ENCODE peak calls at places on chromosomes 12 and 14, in nine cellular contexts. One of them, this sample, is unnamed.

GRCh38 chr12:106154781-106155273 is 16.1 kb upstream of the NUAK1 start:
- DNase-seq in EL: no peak
- DNase-seq in HFFc6: no peak
- DNase-seq in nucleus accumbens: no peak
- DNase-seq in frontal cortex: no peak
- DNase-seq in activated naive CD4-positive, alpha-beta T cell treated with anti-CD3 and anti-CD28 coated beads, Interleukin-2, amount 10 ng/mL, durations not matched to agents 7 days and 5 days: no peak
- DNase-seq in HTR-8/SVneo: no peak
- DNase-seq in tibial artery: no peak
- DNase-seq in fibroblast of gingiva: no peak
- DNase-seq in this sample: no peak

GRCh38 chr14:58540693-58541092 is 97.1 kb upstream of the DACT1 start:
- DNase-seq in EL: no peak
- DNase-seq in HFFc6: no peak
- DNase-seq in nucleus accumbens: no peak
- DNase-seq in frontal cortex: no peak
- DNase-seq in activated naive CD4-positive, alpha-beta T cell treated with anti-CD3 and anti-CD28 coated beads, Interleukin-2, amount 10 ng/mL, durations not matched to agents 7 days and 5 days: no peak
- DNase-seq in HTR-8/SVneo: no peak
- DNase-seq in tibial artery: no peak
- DNase-seq in fibroblast of gingiva: no peak
- DNase-seq in this sample: no peak

GRCh38 chr12:109308534-109309440 is at the start of gene FOXN4:
- DNase-seq in EL: no peak
- DNase-seq in HFFc6: no peak
- DNase-seq in nucleus accumbens: no peak
- DNase-seq in frontal cortex: no peak
- DNase-seq in activated naive CD4-positive, alpha-beta T cell treated with anti-CD3 and anti-CD28 coated beads, Interleukin-2, amount 10 ng/mL, durations not matched to agents 7 days and 5 days: no peak
- DNase-seq in HTR-8/SVneo: no peak
- DNase-seq in tibial artery: no peak
- DNase-seq in fibroblast of gingiva: no peak
- DNase-seq in this sample: peak; percentile 48

GRCh38 chr12:57241556-57242310 is 9.3 kb downstream of the STAC3 start:
- DNase-seq in EL: no peak
- DNase-seq in HFFc6: no peak
- DNase-seq in nucleus accumbens: no peak
- DNase-seq in frontal cortex: no peak
- DNase-seq in activated naive CD4-positive, alpha-beta T cell treated with anti-CD3 and anti-CD28 coated beads, Interleukin-2, amount 10 ng/mL, durations not matched to agents 7 days and 5 days: no peak
- DNase-seq in HTR-8/SVneo: no peak
- DNase-seq in tibial artery: peak; percentile 63
- DNase-seq in fibroblast of gingiva: no peak
- DNase-seq in this sample: no peak

GRCh38 chr14:31080060-31080459 is 53.9 kb upstream of the STRN3 start:
- DNase-seq in EL: no peak
- DNase-seq in HFFc6: no peak
- DNase-seq in nucleus accumbens: no peak
- DNase-seq in frontal cortex: no peak
- DNase-seq in activated naive CD4-positive, alpha-beta T cell treated with anti-CD3 and anti-CD28 coated beads, Interleukin-2, amount 10 ng/mL, durations not matched to agents 7 days and 5 days: no peak
- DNase-seq in HTR-8/SVneo: peak; percentile 43
- DNase-seq in tibial artery: no peak
- DNase-seq in fibroblast of gingiva: peak; percentile 40
- DNase-seq in this sample: no peak

GRCh38 chr12:52876371-52876770 is 27.6 kb upstream of the KRT78 start:
- DNase-seq in EL: no peak
- DNase-seq in HFFc6: no peak
- DNase-seq in nucleus accumbens: no peak
- DNase-seq in frontal cortex: no peak
- DNase-seq in activated naive CD4-positive, alpha-beta T cell treated with anti-CD3 and anti-CD28 coated beads, Interleukin-2, amount 10 ng/mL, durations not matched to agents 7 days and 5 days: no peak
- DNase-seq in HTR-8/SVneo: no peak
- DNase-seq in tibial artery: no peak
- DNase-seq in fibroblast of gingiva: no peak
- DNase-seq in this sample: no peak

GRCh38 chr12:92769124-92769901 is 66.5 kb downstream of the PLEKHG7 start:
- DNase-seq in EL: no peak
- DNase-seq in HFFc6: no peak
- DNase-seq in nucleus accumbens: no peak
- DNase-seq in frontal cortex: no peak
- DNase-seq in activated naive CD4-positive, alpha-beta T cell treated with anti-CD3 and anti-CD28 coated beads, Interleukin-2, amount 10 ng/mL, durations not matched to agents 7 days and 5 days: no peak
- DNase-seq in HTR-8/SVneo: no peak
- DNase-seq in tibial artery: no peak
- DNase-seq in fibroblast of gingiva: peak; percentile 52
- DNase-seq in this sample: no peak

GRCh38 chr14:31969371-31969770 is 107.7 kb upstream of the ARHGAP5 start:
- DNase-seq in EL: no peak
- DNase-seq in HFFc6: no peak
- DNase-seq in nucleus accumbens: no peak
- DNase-seq in frontal cortex: no peak
- DNase-seq in activated naive CD4-positive, alpha-beta T cell treated with anti-CD3 and anti-CD28 coated beads, Interleukin-2, amount 10 ng/mL, durations not matched to agents 7 days and 5 days: no peak
- DNase-seq in HTR-8/SVneo: no peak
- DNase-seq in tibial artery: no peak
- DNase-seq in fibroblast of gingiva: no peak
- DNase-seq in this sample: no peak

GRCh38 chr12:44357476-44357875 is 518.6 kb downstream of the NELL2 start:
- DNase-seq in EL: no peak
- DNase-seq in HFFc6: no peak
- DNase-seq in nucleus accumbens: no peak
- DNase-seq in frontal cortex: no peak
- DNase-seq in activated naive CD4-positive, alpha-beta T cell treated with anti-CD3 and anti-CD28 coated beads, Interleukin-2, amount 10 ng/mL, durations not matched to agents 7 days and 5 days: no peak
- DNase-seq in HTR-8/SVneo: no peak
- DNase-seq in tibial artery: no peak
- DNase-seq in fibroblast of gingiva: no peak
- DNase-seq in this sample: no peak

GRCh38 chr12:129052373-129052772 is 199.1 kb downstream of the GLT1D1 start:
- DNase-seq in EL: no peak
- DNase-seq in HFFc6: no peak
- DNase-seq in nucleus accumbens: no peak
- DNase-seq in frontal cortex: no peak
- DNase-seq in activated naive CD4-positive, alpha-beta T cell treated with anti-CD3 and anti-CD28 coated beads, Interleukin-2, amount 10 ng/mL, durations not matched to agents 7 days and 5 days: no peak
- DNase-seq in HTR-8/SVneo: no peak
- DNase-seq in tibial artery: no peak
- DNase-seq in fibroblast of gingiva: no peak
- DNase-seq in this sample: no peak

GRCh38 chr14:104080557-104081492 is 4.7 kb upstream of the ASPG start:
- DNase-seq in EL: no peak
- DNase-seq in HFFc6: no peak
- DNase-seq in nucleus accumbens: no peak
- DNase-seq in frontal cortex: no peak
- DNase-seq in activated naive CD4-positive, alpha-beta T cell treated with anti-CD3 and anti-CD28 coated beads, Interleukin-2, amount 10 ng/mL, durations not matched to agents 7 days and 5 days: no peak
- DNase-seq in HTR-8/SVneo: no peak
- DNase-seq in tibial artery: no peak
- DNase-seq in fibroblast of gingiva: no peak
- DNase-seq in this sample: no peak

GRCh38 chr12:111304642-111305071 is 64.2 kb downstream of the PHETA1 start:
- DNase-seq in EL: no peak
- DNase-seq in HFFc6: no peak
- DNase-seq in nucleus accumbens: no peak
- DNase-seq in frontal cortex: no peak
- DNase-seq in activated naive CD4-positive, alpha-beta T cell treated with anti-CD3 and anti-CD28 coated beads, Interleukin-2, amount 10 ng/mL, durations not matched to agents 7 days and 5 days: peak; percentile 59
- DNase-seq in HTR-8/SVneo: no peak
- DNase-seq in tibial artery: no peak
- DNase-seq in fibroblast of gingiva: no peak
- DNase-seq in this sample: no peak